ENCODE peak calls at places on chromosomes 16 and 17, in eight cellular contexts. T is testis; Z is upper lobe of right lung; K is naive thymus-derived CD4-positive, alpha-beta T cell; Q is brain microvascular endothelial cell; F is gastrocnemius medialis; D is ascending aorta; Y is small intestine. A is an unnamed sample.

GRCh38 chr17:66025551-66025950 is 166.4 kb downstream of the CEP112 start:
- DNase-seq in T (no peak), Z (no peak), K (no peak), Q (peak), F (no peak), D (no peak), Y (no peak), A (no peak)

GRCh38 chr16:1056196-1056595 is 16.4 kb upstream of the SSTR5 start:
- DNase-seq in T (no peak), Z (no peak), K (no peak), Q (no peak), F (no peak), D (no peak), Y (no peak), A (no peak)

GRCh38 chr17:13385481-13385907 is 216.2 kb downstream of the HS3ST3A1 start:
- DNase-seq in T (no peak), Z (no peak), K (no peak), Q (no peak), F (no peak), D (no peak), Y (no peak), A (no peak)

GRCh38 chr16:6976716-6977115 is 355.9 kb upstream of the RBFOX1 start:
- DNase-seq in T (no peak), Z (no peak), K (no peak), Q (no peak), F (no peak), D (no peak), Y (no peak), A (no peak)

GRCh38 chr16:48540222-48540900 is 69.6 kb downstream of the N4BP1 start:
- DNase-seq in T (no peak), Z (no peak), K (no peak), Q (no peak), F (no peak), D (no peak), Y (no peak), A (no peak)

GRCh38 chr16:51374346-51374745 is 223.3 kb upstream of the SALL1 start:
- DNase-seq in T (no peak), Z (no peak), K (no peak), Q (peak), F (no peak), D (no peak), Y (no peak), A (no peak)

GRCh38 chr17:50865060-50865867 is 890 bp downstream of the TOB1 start:
- DNase-seq in T (peak), Z (peak), K (peak), Q (peak), F (peak), D (peak), Y (peak), A (peak)

GRCh38 chr17:81230043-81230820 is 7.5 kb upstream of the CEP131 start:
- DNase-seq in T (no peak), Z (no peak), K (no peak), Q (no peak), F (no peak), D (no peak), Y (no peak), A (no peak)

GRCh38 chr17:19414396-19415280 is 3.6 kb downstream of the RNF112 start:
- DNase-seq in T (no peak), Z (no peak), K (no peak), Q (no peak), F (no peak), D (peak), Y (no peak), A (no peak)

GRCh38 chr16:9447195-9447551 is 355.7 kb downstream of the HAPSTR1 start:
- DNase-seq in T (no peak), Z (peak), K (no peak), Q (no peak), F (no peak), D (no peak), Y (no peak), A (no peak)

GRCh38 chr16:2250652-2251280 is 621 bp downstream of the ECI1 start:
- DNase-seq in T (peak), Z (no peak), K (peak), Q (peak), F (no peak), D (no peak), Y (peak), A (peak)

GRCh38 chr17:72501404-72502110 is 380.7 kb downstream of the SOX9 start:
- DNase-seq in T (no peak), Z (peak), K (no peak), Q (no peak), F (no peak), D (no peak), Y (no peak), A (no peak)

GRCh38 chr17:42034059-42034458 is 14.2 kb downstream of the NKIRAS2 start:
- DNase-seq in T (no peak), Z (no peak), K (no peak), Q (no peak), F (no peak), D (no peak), Y (no peak), A (no peak)

GRCh38 chr17:82037889-82038195 is 345 bp upstream of the DCXR start:
- DNase-seq in T (no peak), Z (no peak), K (no peak), Q (no peak), F (no peak), D (no peak), Y (no peak), A (no peak)

GRCh38 chr17:38844261-38844757 is 9.2 kb downstream of the RPL23 start:
- DNase-seq in T (no peak), Z (no peak), K (no peak), Q (no peak), F (no peak), D (no peak), Y (peak), A (no peak)

GRCh38 chr17:62735027-62735651 is 73.0 kb downstream of the MARCHF10 start:
- DNase-seq in T (no peak), Z (no peak), K (no peak), Q (no peak), F (no peak), D (no peak), Y (no peak), A (no peak)

GRCh38 chr16:2468725-2469398 is 2.2 kb upstream of the NTN3 start:
- DNase-seq in T (no peak), Z (no peak), K (no peak), Q (no peak), F (no peak), D (no peak), Y (no peak), A (peak)

GRCh38 chr16:10081201-10081940 is 100.9 kb downstream of the GRIN2A start:
- DNase-seq in T (no peak), Z (no peak), K (no peak), Q (no peak), F (no peak), D (no peak), Y (no peak), A (no peak)

GRCh38 chr17:79549111-79549915 is 61.5 kb downstream of the RBFOX3 start:
- DNase-seq in T (no peak), Z (peak), K (no peak), Q (no peak), F (no peak), D (no peak), Y (no peak), A (no peak)

GRCh38 chr17:57689254-57689653 is 55.8 kb downstream of the CCDC182 start:
- DNase-seq in T (no peak), Z (no peak), K (no peak), Q (no peak), F (no peak), D (no peak), Y (no peak), A (no peak)

GRCh38 chr17:68384941-68385340 is 72.4 kb downstream of the WIPI1 start:
- DNase-seq in T (no peak), Z (no peak), K (no peak), Q (no peak), F (no peak), D (no peak), Y (no peak), A (no peak)

GRCh38 chr16:48740964-48741363 is 131.0 kb upstream of the N4BP1 start:
- DNase-seq in T (no peak), Z (no peak), K (no peak), Q (no peak), F (no peak), D (no peak), Y (no peak), A (no peak)

GRCh38 chr17:71864754-71865153 is 256.1 kb upstream of the SOX9 start:
- DNase-seq in T (no peak), Z (no peak), K (no peak), Q (no peak), F (no peak), D (no peak), Y (no peak), A (no peak)

GRCh38 chr17:17664073-17664470 is 17.2 kb upstream of the RAI1 start:
- DNase-seq in T (no peak), Z (no peak), K (no peak), Q (no peak), F (no peak), D (no peak), Y (no peak), A (no peak)
- H3K4me3 ChIP-seq in T (no peak), Z (no peak), K (no peak), Q (no peak), F (no peak), D (no peak), Y (no peak), A (no peak)

DNA sequence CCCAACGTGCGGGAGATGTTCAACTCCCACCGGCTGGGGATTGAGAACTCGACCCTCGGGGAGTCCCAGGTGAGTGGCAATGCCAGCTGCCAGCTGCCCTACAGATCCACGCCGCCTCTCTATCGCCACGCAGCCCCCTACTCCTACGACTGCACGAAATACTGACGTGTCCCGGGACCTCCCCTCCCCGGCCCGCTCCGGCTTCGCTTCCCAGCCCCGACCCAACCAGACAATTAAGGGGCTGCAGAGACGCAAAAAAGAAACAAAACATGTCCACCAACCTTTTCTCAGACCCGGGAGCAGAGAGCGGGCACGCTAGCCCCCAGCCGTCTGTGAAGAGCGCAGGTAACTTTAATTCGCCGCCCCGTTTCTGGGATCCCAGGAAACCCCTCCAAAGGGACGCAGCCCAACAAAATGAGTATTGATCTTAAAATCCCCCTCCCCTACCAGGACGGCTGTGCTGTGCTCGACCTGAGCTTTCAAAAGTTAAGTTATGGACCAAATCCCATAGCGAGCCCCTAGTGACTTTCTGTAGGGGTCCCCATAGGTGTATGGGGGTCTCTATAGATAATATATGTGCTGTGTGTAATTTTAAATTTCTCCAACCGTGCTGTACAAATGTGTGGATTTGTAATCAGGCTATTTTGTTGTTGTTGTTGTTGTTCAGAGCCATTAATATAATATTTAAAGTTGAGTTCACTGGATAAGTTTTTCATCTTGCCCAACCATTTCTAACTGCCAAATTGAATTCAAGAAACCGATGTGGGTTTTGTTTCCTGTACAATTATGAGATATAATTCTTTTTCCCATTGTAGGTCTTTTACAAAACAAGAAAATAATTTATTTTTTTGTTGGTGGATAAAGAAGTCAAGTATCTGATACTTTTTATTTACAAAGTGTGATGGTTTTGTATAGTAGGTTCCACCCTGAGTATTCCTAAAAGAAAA is 2.3 kb downstream of the FOXC2 start:
- DNase-seq in T (no peak), Z (no peak), K (no peak), Q (no peak), F (no peak), D (no peak), Y (no peak), A (no peak)
- H3K4me3 ChIP-seq in T (peak), Z (peak), K (no peak), Q (peak), F (peak), D (peak), Y (no peak), A (no peak)

GRCh38 chr16:88200896-88201185 is 181.9 kb upstream of the ZNF469 start:
- DNase-seq in T (no peak), Z (peak), K (no peak), Q (no peak), F (no peak), D (no peak), Y (no peak), A (no peak)
- H3K4me3 ChIP-seq in T (no peak), Z (no peak), K (no peak), Q (no peak), F (no peak), D (no peak), Y (no peak), A (no peak)

DNA sequence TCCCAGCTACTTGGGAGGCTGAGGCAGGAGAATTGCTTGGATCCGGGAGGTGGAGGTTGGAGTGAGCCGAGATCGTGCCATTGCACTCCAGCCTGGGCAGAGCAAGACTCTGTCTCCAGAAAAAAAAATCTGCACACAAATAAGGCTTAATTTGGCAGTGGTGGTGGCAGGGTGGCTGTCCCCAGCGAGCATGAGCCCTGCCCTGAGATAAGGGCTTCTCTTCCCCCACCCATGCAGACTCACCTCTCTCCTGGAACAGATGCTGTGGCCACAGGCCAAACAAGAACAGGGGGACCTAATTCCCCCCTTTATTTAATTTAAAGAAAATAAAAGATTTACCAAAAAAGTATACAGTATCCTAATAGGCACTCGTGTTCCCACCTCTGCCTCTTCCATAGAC is 157.2 kb downstream of the RAB11FIP4 start:
- DNase-seq in T (no peak), Z (no peak), K (no peak), Q (no peak), F (no peak), D (no peak), Y (peak), A (no peak)
- H3K4me3 ChIP-seq in T (peak), Z (peak), K (no peak), Q (peak), F (peak), D (peak), Y (no peak), A (peak)

GRCh38 chr16:23353440-23353839 is 51.3 kb downstream of the SCNN1B start:
- DNase-seq in T (no peak), Z (no peak), K (no peak), Q (no peak), F (no peak), D (no peak), Y (no peak), A (no peak)
- H3K4me3 ChIP-seq in T (no peak), Z (no peak), K (no peak), Q (no peak), F (no peak), D (no peak), Y (no peak), A (no peak)

DNA sequence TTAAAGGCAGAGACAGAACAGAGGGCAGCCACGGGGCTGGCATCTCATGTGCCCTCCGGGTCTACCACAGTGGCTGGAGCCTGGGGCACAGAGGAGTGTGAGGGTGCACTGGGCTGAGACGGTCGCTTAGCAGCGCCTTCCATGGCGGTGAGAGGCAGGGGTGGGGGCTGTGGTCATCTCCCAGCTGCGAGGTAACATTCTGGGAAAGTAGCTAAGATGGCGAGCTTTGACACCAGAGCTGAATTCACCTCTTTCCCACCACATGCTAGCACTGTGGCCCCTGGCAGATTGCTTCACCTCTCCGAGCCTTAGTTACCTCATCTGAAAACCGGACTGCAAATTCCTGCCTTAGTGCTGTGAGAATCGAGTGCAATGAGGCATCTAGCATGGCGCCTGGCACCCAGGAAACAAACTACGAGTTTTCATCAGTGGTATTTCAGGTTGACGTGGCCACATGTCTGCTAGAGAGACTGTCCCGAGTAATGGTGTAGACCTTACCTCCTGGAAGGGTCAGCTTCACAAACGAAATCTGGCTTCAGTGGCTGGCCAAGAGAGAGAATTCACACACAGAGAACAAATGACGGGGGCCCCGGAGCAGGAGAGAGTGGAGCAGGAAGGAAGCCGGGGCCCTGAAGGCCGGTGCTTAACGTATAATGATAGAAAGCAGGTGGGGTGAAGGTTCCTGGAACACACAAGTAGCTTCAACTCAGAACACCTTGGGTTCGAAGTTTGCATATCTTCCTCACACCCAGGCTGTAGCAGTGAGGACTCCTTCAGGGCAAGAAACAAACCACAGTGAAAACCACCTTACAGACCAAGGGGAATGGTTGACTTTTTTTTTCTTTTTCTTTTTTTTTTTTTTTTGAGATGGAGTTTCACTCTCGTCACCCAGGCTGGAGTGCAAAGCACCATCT is 63.9 kb upstream of the RPH3AL start:
- DNase-seq in T (no peak), Z (no peak), K (peak), Q (no peak), F (no peak), D (no peak), Y (peak), A (no peak)
- H3K4me3 ChIP-seq in T (no peak), Z (peak), K (peak), Q (no peak), F (no peak), D (no peak), Y (no peak), A (no peak)

GRCh38 chr16:85173981-85174751 is 61.9 kb upstream of the CIBAR2 start:
- DNase-seq in T (no peak), Z (no peak), K (no peak), Q (peak), F (no peak), D (peak), Y (no peak), A (peak)

GRCh38 chr16:85173077-85173980 is 61.1 kb upstream of the CIBAR2 start:
- DNase-seq in T (peak), Z (no peak), K (no peak), Q (peak), F (no peak), D (no peak), Y (no peak), A (peak)

GRCh38 chr16:85175724-85176233 is 63.5 kb upstream of the CIBAR2 start:
- DNase-seq in T (no peak), Z (no peak), K (no peak), Q (no peak), F (no peak), D (no peak), Y (no peak), A (no peak)

GRCh38 chr16:85176541-85177447 is 64.5 kb upstream of the CIBAR2 start:
- DNase-seq in T (no peak), Z (no peak), K (no peak), Q (no peak), F (no peak), D (no peak), Y (no peak), A (no peak)

GRCh38 chr16:85174871-85175723 is 62.8 kb upstream of the CIBAR2 start:
- DNase-seq in T (no peak), Z (no peak), K (no peak), Q (no peak), F (no peak), D (no peak), Y (no peak), A (no peak)
- H3K4me3 ChIP-seq in T (no peak), Z (no peak), K (no peak), Q (peak), F (no peak), D (no peak), Y (no peak), A (no peak)

DNA sequence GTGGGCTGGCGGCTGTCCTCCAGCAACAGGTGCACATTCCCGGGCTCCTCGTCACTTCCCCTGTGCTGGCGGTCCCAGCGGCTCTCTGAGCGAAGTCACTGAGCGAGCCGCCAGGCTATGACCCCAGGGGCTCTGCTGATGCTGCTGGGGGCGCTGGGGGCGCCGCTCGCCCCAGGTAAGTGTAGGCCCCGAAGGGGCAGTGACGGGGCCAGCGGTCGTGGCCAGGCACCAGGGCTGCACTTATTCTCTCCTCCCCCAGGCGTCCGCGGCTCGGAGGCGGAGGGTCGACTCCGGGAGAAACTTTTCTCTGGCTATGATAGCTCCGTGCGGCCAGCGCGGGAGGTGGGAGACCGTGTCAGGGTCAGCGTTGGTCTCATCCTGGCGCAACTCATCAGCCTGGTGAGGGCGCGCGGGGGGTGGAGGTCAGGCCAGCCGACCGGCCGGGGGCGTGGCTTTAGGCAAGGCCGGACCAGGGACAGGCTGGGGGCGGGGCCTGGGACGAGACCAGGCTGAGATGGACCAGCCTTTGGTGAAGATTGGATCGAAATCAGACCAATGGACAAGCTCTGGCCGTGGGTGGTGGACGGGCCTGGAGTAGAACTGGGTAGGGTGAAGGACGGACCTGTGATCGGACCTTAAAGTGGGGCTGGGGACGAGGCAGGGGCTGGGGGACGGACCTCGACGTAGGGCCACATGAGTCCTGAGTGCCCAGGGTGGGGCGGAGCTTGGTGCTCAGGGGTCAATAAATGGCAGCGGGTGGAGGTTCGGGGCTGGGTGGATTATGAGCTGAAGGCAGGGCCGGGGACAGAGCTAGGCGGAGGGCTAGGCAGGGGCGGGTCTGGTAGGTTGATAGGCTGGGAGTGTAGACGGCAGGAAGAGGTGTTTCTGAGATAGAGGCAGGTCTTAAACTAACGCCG is at the start of gene CHRNB1:
- DNase-seq in T (peak), Z (peak), K (peak), Q (no peak), F (peak), D (peak), Y (peak), A (no peak)
- H3K4me3 ChIP-seq in T (peak), Z (peak), K (peak), Q (peak), F (peak), D (peak), Y (peak), A (no peak)

GRCh38 chr16:88264641-88265285 is 118.0 kb upstream of the ZNF469 start:
- DNase-seq in T (peak), Z (peak), K (no peak), Q (peak), F (peak), D (peak), Y (peak), A (peak)
- H3K4me3 ChIP-seq in T (no peak), Z (no peak), K (no peak), Q (peak), F (peak), D (peak), Y (no peak), A (no peak)